ENCODE peak calls at places on chromosomes 2 and 18, in nine cellular contexts. V is caudate nucleus; H is stimulated activated CD8-positive, alpha-beta memory T cell treated with anti-CD3 and anti-CD28 coated beads, Interleukin-15, amount 100 ng/mL, for 1 hour; A is H54; E is NCI-H510A treated with DMSO at 0.1 percent for 48 hours; T is cardiac fibroblast; M is cardiac muscle cell; K is NCI-H1417; O is AML-193. R is an unnamed sample.

GRCh38 chr2:181977661-181978350 is 7.8 kb upstream of the PPP1R1C start:
- DNase-seq in V (no peak), H (no peak), A (no peak), E (no peak), T (no peak), M (peak; percentile 8), K (no peak), O (no peak), R (peak; percentile 76)

GRCh38 chr2:20430035-20430434 is 16.8 kb upstream of the RHOB start:
- DNase-seq in V (no peak), H (no peak), A (no peak), E (no peak), T (no peak), M (no peak), K (no peak), O (no peak), R (no peak)

GRCh38 chr2:44329343-44329742 is 32.0 kb downstream of the PREPL start:
- DNase-seq in V (no peak), H (no peak), A (no peak), E (no peak), T (no peak), M (no peak), K (no peak), O (no peak), R (no peak)

GRCh38 chr2:191922736-191923651 is 76.1 kb upstream of the CAVIN2 start:
- DNase-seq in V (no peak), H (no peak), A (no peak), E (no peak), T (no peak), M (no peak), K (no peak), O (no peak), R (no peak)

GRCh38 chr18:2654828-2655152 is 736 bp upstream of the SMCHD1 start:
- DNase-seq in V (no peak), H (no peak), A (no peak), E (no peak), T (peak; percentile 9), M (peak; percentile 7), K (no peak), O (no peak), R (no peak)

GRCh38 chr2:109526442-109526970 is 87.3 kb downstream of the SEPTIN10 start:
- DNase-seq in V (no peak), H (no peak), A (no peak), E (no peak), T (no peak), M (no peak), K (no peak), O (no peak), R (no peak)

GRCh38 chr2:120780402-120780801 is 44.7 kb downstream of the GLI2 start:
- DNase-seq in V (peak; percentile 52), H (no peak), A (no peak), E (no peak), T (no peak), M (no peak), K (no peak), O (no peak), R (no peak)

GRCh38 chr2:200308421-200309295 is 2.2 kb downstream of the SPATS2L start:
- DNase-seq in V (no peak), H (no peak), A (no peak), E (no peak), T (no peak), M (peak; percentile 53), K (no peak), O (no peak), R (peak; percentile 20)

GRCh38 chr2:172442072-172442895 is 14.9 kb downstream of the ITGA6 start:
- DNase-seq in V (no peak), H (no peak), A (peak; percentile 62), E (no peak), T (peak; percentile 72), M (peak; percentile 74), K (peak; percentile 1), O (no peak), R (peak; percentile 99)

GRCh38 chr2:16625201-16625729 is 40.4 kb downstream of the CYRIA start:
- DNase-seq in V (no peak), H (no peak), A (no peak), E (no peak), T (no peak), M (peak; percentile 36), K (no peak), O (peak; percentile 91), R (peak; percentile 57)

GRCh38 chr2:140695163-140695562 is 1435.7 kb downstream of the LRP1B start:
- DNase-seq in V (no peak), H (no peak), A (peak; percentile 34), E (no peak), T (peak; percentile 59), M (peak; percentile 60), K (no peak), O (peak; percentile 40), R (peak; percentile 29)

GRCh38 chr18:61549411-61549810 is 216.2 kb downstream of the CDH20 start:
- DNase-seq in V (no peak), H (no peak), A (no peak), E (no peak), T (no peak), M (no peak), K (no peak), O (no peak), R (no peak)

GRCh38 chr18:12031836-12032235 is 50.5 kb downstream of the IMPA2 start:
- DNase-seq in V (no peak), H (no peak), A (no peak), E (no peak), T (peak; percentile 53), M (peak; percentile 32), K (no peak), O (no peak), R (no peak)

GRCh38 chr2:36963106-36963505 is 3.2 kb downstream of the STRN start:
- DNase-seq in V (no peak), H (no peak), A (no peak), E (peak; percentile 22), T (no peak), M (no peak), K (no peak), O (no peak), R (no peak)

GRCh38 chr18:48975221-48975816 is 24.6 kb upstream of the SMAD7 start:
- DNase-seq in V (no peak), H (no peak), A (no peak), E (no peak), T (no peak), M (no peak), K (no peak), O (no peak), R (no peak)

GRCh38 chr2:45119855-45120254 is 110.6 kb upstream of the SIX2 start:
- DNase-seq in V (no peak), H (no peak), A (peak; percentile 19), E (no peak), T (peak; percentile 80), M (peak; percentile 83), K (no peak), O (no peak), R (peak; percentile 93)

GRCh38 chr2:11932053-11932512 is 185.7 kb downstream of the LPIN1 start:
- DNase-seq in V (no peak), H (no peak), A (no peak), E (peak; percentile 41), T (no peak), M (no peak), K (no peak), O (no peak), R (peak; percentile 16)

GRCh38 chr2:54665436-54665856 is 58.0 kb upstream of the EML6 start:
- DNase-seq in V (no peak), H (no peak), A (no peak), E (peak; percentile 25), T (peak; percentile 76), M (peak; percentile 69), K (peak; percentile 13), O (peak; percentile 44), R (peak; percentile 83)

GRCh38 chr2:27083410-27084296 is 2.9 kb upstream of the KHK start:
- DNase-seq in V (no peak), H (no peak), A (no peak), E (no peak), T (no peak), M (peak; percentile 36), K (no peak), O (no peak), R (no peak)

GRCh38 chr2:36380624-36381481 is 25.3 kb downstream of the CRIM1 start:
- DNase-seq in V (no peak), H (no peak), A (peak; percentile 67), E (no peak), T (peak; percentile 87), M (peak; percentile 81), K (no peak), O (no peak), R (peak; percentile 93)

GRCh38 chr18:77341527-77341926 is 91.9 kb downstream of the GALR1 start:
- DNase-seq in V (no peak), H (no peak), A (no peak), E (no peak), T (no peak), M (no peak), K (no peak), O (no peak), R (no peak)

GRCh38 chr18:35474884-35475283 is 22.9 kb downstream of the INO80C start:
- DNase-seq in V (no peak), H (no peak), A (no peak), E (no peak), T (no peak), M (peak; percentile 49), K (no peak), O (no peak), R (no peak)

GRCh38 chr2:177147093-177147694 is 65.4 kb upstream of the HNRNPA3 start:
- DNase-seq in V (no peak), H (no peak), A (peak; percentile 11), E (peak; percentile 94), T (peak; percentile 64), M (peak; percentile 67), K (peak; percentile 34), O (peak; percentile 64), R (peak; percentile 75)

GRCh38 chr2:38376346-38376682 is 759 bp downstream of the ATL2 start:
- DNase-seq in V (peak; percentile 66), H (peak; percentile 17), A (peak; percentile 45), E (peak; percentile 19), T (peak; percentile 72), M (peak; percentile 70), K (peak; percentile 87), O (peak; percentile 50), R (peak; percentile 70)

GRCh38 chr2:40127890-40128548 is 323.9 kb downstream of the SLC8A1 start:
- DNase-seq in V (no peak), H (no peak), A (no peak), E (no peak), T (peak; percentile 60), M (peak; percentile 27), K (no peak), O (no peak), R (no peak)

GRCh38 chr18:25724121-25724520 is 366.3 kb downstream of the SS18 start:
- DNase-seq in V (no peak), H (no peak), A (no peak), E (no peak), T (no peak), M (no peak), K (no peak), O (no peak), R (no peak)

GRCh38 chr2:97763176-97763845 is 49.9 kb downstream of the ZAP70 start:
- DNase-seq in V (no peak), H (no peak), A (no peak), E (no peak), T (no peak), M (no peak), K (no peak), O (no peak), R (peak; percentile 33)

GRCh38 chr18:79853303-79853992 is 55.7 kb downstream of the KCNG2 start:
- DNase-seq in V (no peak), H (no peak), A (no peak), E (no peak), T (no peak), M (no peak), K (no peak), O (no peak), R (no peak)

GRCh38 chr2:207861789-207862188 is 92.1 kb upstream of the FZD5 start:
- DNase-seq in V (no peak), H (no peak), A (no peak), E (no peak), T (no peak), M (no peak), K (no peak), O (no peak), R (no peak)

GRCh38 chr2:71045841-71046495 is 22.5 kb upstream of the NAGK start:
- DNase-seq in V (no peak), H (no peak), A (no peak), E (no peak), T (no peak), M (no peak), K (no peak), O (peak; percentile 52), R (no peak)

GRCh38 chr2:181224866-181225265 is 232.3 kb upstream of the ITGA4 start:
- DNase-seq in V (no peak), H (no peak), A (no peak), E (no peak), T (no peak), M (no peak), K (no peak), O (no peak), R (no peak)

R was measured in A172.